ENCODE peak calls at places on chromosomes 1 and 21, in eight cellular contexts. Y is mesendoderm; J is CD4-positive, CD25-positive, alpha-beta regulatory T cell; C is CD8-positive, alpha-beta T cell; W is effector memory CD4-positive, alpha-beta T cell; U is psoas muscle; D is pancreas; X is IMR-90. B is an unnamed sample.
A peak's percentile ranks its signal among the peaks of the same experiment; 100 is the strongest.

GRCh38 chr1:208868554-208868953 is 624.4 kb upstream of the PLXNA2 start:
- DNase-seq in J (no peak), Y (no peak), U (no peak), C (no peak), W (no peak), X (no peak), D (no peak), B (no peak)

GRCh38 chr1:111515291-111516007 is 12.0 kb upstream of the ADORA3 start:
- DNase-seq in D (no peak), C (no peak), U (peak; percentile 80), W (no peak), J (no peak), X (peak; percentile 54), Y (no peak), B (no peak)

GRCh38 chr1:24805534-24806301 is 60.5 kb downstream of the CLIC4 start:
- DNase-seq in U (no peak), Y (no peak), J (no peak), C (no peak), W (no peak), D (no peak), X (peak; percentile 89), B (no peak)

GRCh38 chr1:77281491-77282186 is at the start of gene AK5:
- DNase-seq in W (no peak), Y (peak; percentile 46), D (no peak), X (peak; percentile 48), U (peak; percentile 51), J (peak; percentile 50), C (peak; percentile 76), B (no peak)

GRCh38 chr1:163063131-163064059 is 5.8 kb upstream of the RGS4 start:
- DNase-seq in J (no peak), X (no peak), U (no peak), D (no peak), Y (peak; percentile 8), C (no peak), W (no peak), B (no peak)

GRCh38 chr1:109335091-109335490 is 28.3 kb upstream of the MYBPHL start:
- DNase-seq in D (no peak), X (no peak), W (no peak), C (no peak), U (no peak), Y (no peak), J (no peak), B (no peak)

GRCh38 chr1:16158993-16159831 is 3.3 kb upstream of the EPHA2 start:
- DNase-seq in W (no peak), U (no peak), J (no peak), Y (no peak), D (no peak), C (no peak), X (no peak), B (peak; percentile 81)

GRCh38 chr1:53061123-53061858 is 722 bp upstream of the PODN start:
- DNase-seq in C (no peak), D (peak; percentile 46), X (no peak), Y (no peak), U (peak; percentile 75), W (no peak), J (no peak), B (no peak)

GRCh38 chr1:9929431-9930385 is 13.5 kb downstream of the LZIC start:
- DNase-seq in Y (peak; percentile 93), C (no peak), X (no peak), W (no peak), D (no peak), U (no peak), J (no peak), B (no peak)

GRCh38 chr21:31351973-31352372 is 7.9 kb upstream of the TIAM1 start:
- DNase-seq in W (no peak), C (no peak), J (no peak), Y (no peak), X (no peak), D (no peak), U (no peak), B (no peak)

GRCh38 chr1:173009597-173009996 is 41.1 kb downstream of the TNFSF18 start:
- DNase-seq in Y (no peak), J (no peak), C (no peak), U (no peak), D (no peak), X (no peak), W (no peak), B (no peak)

GRCh38 chr1:196960854-196961253 is 16.5 kb upstream of the CFHR5 start:
- DNase-seq in U (no peak), X (no peak), C (no peak), W (no peak), D (no peak), Y (no peak), J (no peak), B (no peak)

GRCh38 chr1:52544665-52545525 is 8.0 kb downstream of the TUT4 start:
- DNase-seq in W (no peak), D (no peak), X (no peak), J (no peak), C (no peak), Y (no peak), U (no peak), B (no peak)

GRCh38 chr1:104932030-104932915 is 1182.6 kb downstream of the AMY1C start:
- DNase-seq in U (no peak), C (no peak), D (peak; percentile 45), Y (no peak), W (no peak), J (no peak), X (no peak), B (no peak)

GRCh38 chr1:199029855-199030254 is 391.0 kb downstream of the PTPRC start:
- DNase-seq in C (no peak), D (no peak), J (no peak), U (no peak), Y (no peak), W (no peak), X (peak; percentile 82), B (no peak)

GRCh38 chr1:37922767-37923550 is 23.9 kb downstream of the INPP5B start:
- DNase-seq in D (no peak), X (no peak), W (no peak), J (no peak), C (peak; percentile 59), Y (no peak), U (no peak), B (no peak)

GRCh38 chr21:45972353-45972715 is 9.2 kb upstream of the COL6A1 start:
- DNase-seq in U (no peak), W (no peak), Y (peak; percentile 47), D (peak; percentile 76), X (no peak), J (no peak), C (no peak), B (peak; percentile 56)

GRCh38 chr1:203280061-203280460 is 25.3 kb upstream of the BTG2 start:
- DNase-seq in Y (no peak), X (no peak), W (no peak), D (no peak), J (no peak), C (no peak), U (no peak), B (no peak)
- H3K4me1 ChIP-seq in Y (peaks cover 2% of the 10 kb centered on the region), X (peaks cover 7% of the 10 kb centered on the region), W (peaks cover 23% of the 10 kb centered on the region), D (peaks cover 54% of the 10 kb centered on the region), J (peaks cover 25% of the 10 kb centered on the region), C (peaks cover 26% of the 10 kb centered on the region), U (peaks cover 95% of the 10 kb centered on the region), B (peaks cover 10% of the 10 kb centered on the region)

DNA sequence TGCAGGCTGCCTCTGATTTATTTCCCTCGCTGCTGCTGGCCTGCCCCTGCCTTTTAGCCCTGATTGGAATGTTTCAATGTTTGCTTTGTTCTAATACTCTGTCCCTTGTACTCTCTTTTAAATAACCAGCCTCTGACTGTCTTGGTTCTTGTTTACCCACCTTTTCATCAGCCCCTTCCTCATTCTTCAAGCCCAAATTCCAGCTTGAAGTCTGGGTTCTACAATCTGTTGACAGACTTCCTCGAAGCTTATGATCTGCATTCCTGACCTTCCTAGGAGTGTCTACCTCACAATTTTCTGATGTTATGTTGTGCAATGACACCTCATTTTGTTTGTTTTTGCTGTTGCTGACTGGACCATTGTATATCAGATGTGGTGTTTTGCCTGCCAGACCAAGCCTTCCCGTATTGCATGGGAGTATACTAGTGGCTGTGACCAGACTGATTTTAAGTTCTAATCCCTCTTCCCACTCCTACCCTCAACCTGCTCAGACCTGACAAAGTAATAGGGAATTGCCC is 46.6 kb upstream of the APOBEC4 start:
- DNase-seq in Y (peak; percentile 23), W (no peak), J (no peak), U (no peak), X (peak; percentile 40), D (no peak), C (no peak), B (no peak)
- H3K4me1 ChIP-seq in Y (no peaks in the 10 kb centered on the region), W (no peaks in the 10 kb centered on the region), J (peaks cover 3% of the 10 kb centered on the region), U (no peaks in the 10 kb centered on the region), X (peaks cover 3% of the 10 kb centered on the region), D (no peaks in the 10 kb centered on the region), C (no peaks in the 10 kb centered on the region), B (no peaks in the 10 kb centered on the region)

GRCh38 chr1:65176571-65176970 is 28.6 kb downstream of the AK4 start:
- DNase-seq in C (no peak), W (no peak), X (no peak), J (no peak), Y (no peak), U (no peak), D (no peak), B (no peak)

GRCh38 chr1:65177457-65177856 is 29.5 kb downstream of the AK4 start:
- DNase-seq in D (no peak), W (no peak), X (peak; percentile 68), C (no peak), U (no peak), Y (peak; percentile 84), J (no peak), B (no peak)

GRCh38 chr1:65178235-65178634 is 30.2 kb downstream of the AK4 start:
- DNase-seq in C (no peak), X (no peak), W (no peak), J (no peak), D (no peak), Y (no peak), U (no peak), B (no peak)

GRCh38 chr1:65180977-65181376 is 33.0 kb downstream of the AK4 start:
- DNase-seq in Y (no peak), J (no peak), W (no peak), C (no peak), U (no peak), D (no peak), X (no peak), B (no peak)

DNA sequence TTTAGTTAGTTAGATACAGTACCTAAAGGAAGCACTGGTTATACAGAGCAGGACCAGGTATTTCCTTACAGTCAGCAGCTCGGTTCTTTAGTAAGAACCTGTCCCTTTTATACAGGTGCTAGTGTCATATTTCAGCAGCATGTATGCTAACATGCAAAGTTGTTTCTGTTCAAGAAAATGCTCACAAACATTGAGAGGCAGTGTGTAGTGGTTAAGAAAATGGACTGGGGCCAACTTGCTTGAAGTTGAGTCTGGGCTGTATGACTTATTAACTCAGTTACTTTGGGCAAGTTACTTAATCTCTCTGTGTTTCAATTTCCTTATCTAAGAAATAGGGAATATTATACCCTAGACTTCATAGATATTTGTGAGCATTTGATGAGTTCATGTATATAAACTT is 31.1 kb downstream of the AK4 start:
- DNase-seq in C (no peak), Y (no peak), W (no peak), U (no peak), X (no peak), J (no peak), D (no peak), B (no peak)
- H3K4me1 ChIP-seq in C (no peaks in the 10 kb centered on the region), Y (peaks cover 4% of the 10 kb centered on the region), W (no peaks in the 10 kb centered on the region), U (peaks cover 24% of the 10 kb centered on the region), X (peaks cover 11% of the 10 kb centered on the region), J (no peaks in the 10 kb centered on the region), D (no peaks in the 10 kb centered on the region), B (peaks cover 68% of the 10 kb centered on the region)

DNA sequence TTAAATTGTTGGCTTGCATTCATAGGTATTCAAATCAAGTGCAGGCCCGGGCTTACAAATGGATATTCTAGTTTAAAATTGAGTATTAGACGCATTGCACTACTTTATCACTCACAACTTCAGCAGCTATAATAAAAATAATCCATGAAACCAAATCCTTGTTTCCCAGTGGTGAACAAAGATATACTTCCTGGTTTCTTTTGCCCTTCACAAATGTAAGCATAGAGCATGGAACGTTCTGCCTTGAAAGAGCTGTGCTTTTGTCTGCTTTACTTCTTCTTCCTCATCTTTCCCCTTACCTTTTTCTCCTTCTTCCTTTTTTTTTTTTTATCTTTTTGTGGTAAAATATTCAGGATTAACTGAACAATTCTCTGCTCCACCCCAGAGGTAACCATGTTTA is 57.0 kb downstream of the DDAH1 start:
- DNase-seq in U (no peak), Y (no peak), J (no peak), X (no peak), W (no peak), C (no peak), D (no peak), B (no peak)
- H3K4me1 ChIP-seq in U (peaks cover 15% of the 10 kb centered on the region), Y (no peaks in the 10 kb centered on the region), J (no peaks in the 10 kb centered on the region), X (peaks cover 10% of the 10 kb centered on the region), W (no peaks in the 10 kb centered on the region), C (no peaks in the 10 kb centered on the region), D (peaks cover 20% of the 10 kb centered on the region), B (peaks cover 16% of the 10 kb centered on the region)

B was measured in RWPE2.